ENCODE peak calls at places on chromosome 19, in five cellular contexts. P is breast epithelium, N is prostate gland, Q is Panc1, D is stomach. X is an unnamed sample.

GRCh38 chr19:12825259-12826131 is 8.9 kb downstream of the RTBDN start:
- DNase-seq in P (no peak), D (peak; percentile 30), N (no peak), Q (no peak), X (peak; percentile 96)

GRCh38 chr19:13181747-13182388 is 31.7 kb downstream of the IER2 start:
- DNase-seq in D (peak; percentile 76), N (peak; percentile 78), P (peak; percentile 67), Q (no peak), X (no peak)

GRCh38 chr19:47512183-47512947 is 2.5 kb downstream of the NAPA start:
- DNase-seq in D (peak; percentile 83), Q (no peak), N (peak; percentile 85), P (no peak), X (no peak)

GRCh38 chr19:46818812-46819211 is 30.4 kb upstream of the SLC1A5 start:
- DNase-seq in D (no peak), Q (no peak), P (no peak), N (no peak), X (peak; percentile 69)

GRCh38 chr19:39725995-39726394 is 11.8 kb downstream of the CLC start:
- DNase-seq in Q (no peak), P (no peak), D (no peak), N (no peak), X (no peak)

GRCh38 chr19:28424041-28424440 is 788.9 kb downstream of the UQCRFS1 start:
- DNase-seq in N (no peak), P (no peak), Q (no peak), D (no peak), X (peak; percentile 95)

GRCh38 chr19:1619703-1620102 is 14.4 kb upstream of the UQCR11 start:
- DNase-seq in Q (no peak), N (no peak), P (no peak), D (no peak), X (no peak)

GRCh38 chr19:2774953-2775555 is 8.0 kb downstream of the SGTA start:
- DNase-seq in Q (no peak), N (no peak), D (no peak), P (no peak), X (no peak)

GRCh38 chr19:32824906-32825608 is 44.5 kb downstream of the SLC7A9 start:
- DNase-seq in P (no peak), D (no peak), N (no peak), Q (no peak), X (no peak)

GRCh38 chr19:575527-576506 is 3.4 kb downstream of the BSG start:
- DNase-seq in N (no peak), D (peak; percentile 81), Q (no peak), P (no peak), X (peak; percentile 18)

GRCh38 chr19:15452111-15453047 is 2.6 kb upstream of the WIZ start:
- DNase-seq in Q (no peak), P (peak; percentile 90), N (peak; percentile 59), D (peak; percentile 91), X (peak; percentile 99)

GRCh38 chr19:41734585-41734984 is 20.7 kb upstream of the CEACAM6 start:
- DNase-seq in P (no peak), D (peak; percentile 68), Q (no peak), N (no peak), X (no peak)

GRCh38 chr19:2986951-2987491 is 9.7 kb downstream of the TLE6 start:
- DNase-seq in D (no peak), Q (no peak), N (no peak), P (no peak), X (peak; percentile 83)

GRCh38 chr19:40567040-40567749 is 9.5 kb upstream of the SHKBP1 start:
- DNase-seq in Q (no peak), P (no peak), N (no peak), D (no peak), X (peak; percentile 55)

GRCh38 chr19:45125975-45126493 is 33.1 kb downstream of the PPP1R37 start:
- DNase-seq in D (peak; percentile 87), N (peak; percentile 60), P (peak; percentile 86), Q (peak; percentile 22), X (peak; percentile 94)

GRCh38 chr19:17692566-17692965 is 4.4 kb upstream of the UNC13A start:
- DNase-seq in D (no peak), P (no peak), N (no peak), Q (no peak), X (no peak)

GRCh38 chr19:35992902-35993765 is 1.9 kb upstream of the SDHAF1 start:
- DNase-seq in D (no peak), Q (no peak), P (no peak), N (no peak), X (no peak)

GRCh38 chr19:2324220-2324948 is 4.0 kb downstream of the LSM7 start:
- DNase-seq in D (no peak), P (no peak), N (no peak), Q (no peak), X (no peak)

GRCh38 chr19:47232422-47233211 is 1.6 kb upstream of the BBC3 start:
- DNase-seq in P (no peak), N (peak; percentile 65), Q (no peak), D (no peak), X (no peak)

GRCh38 chr19:3520166-3521103 is 14.3 kb downstream of the FZR1 start:
- DNase-seq in P (peak; percentile 76), D (no peak), N (peak; percentile 81), Q (no peak), X (peak; percentile 62)

GRCh38 chr19:42295831-42296525 is 6.0 kb upstream of the PRR19 start:
- DNase-seq in D (peak; percentile 87), Q (no peak), P (peak; percentile 87), N (peak; percentile 80), X (peak; percentile 91)

GRCh38 chr19:2722541-2723344 is 1.6 kb upstream of the DIRAS1 start:
- DNase-seq in Q (no peak), N (no peak), P (peak; percentile 66), D (peak; percentile 78), X (peak; percentile 29)

GRCh38 chr19:45499196-45500180 is 1.2 kb downstream of the PPM1N start:
- DNase-seq in D (no peak), Q (no peak), N (no peak), P (no peak), X (peak; percentile 100)

GRCh38 chr19:1882089-1882785 is 3.1 kb downstream of the ABHD17A start:
- DNase-seq in N (no peak), D (no peak), P (no peak), Q (no peak), X (no peak)

GRCh38 chr19:44875666-44876418 is 15.2 kb upstream of the TOMM40 start:
- DNase-seq in N (no peak), P (no peak), D (no peak), Q (no peak), X (no peak)

DNA sequence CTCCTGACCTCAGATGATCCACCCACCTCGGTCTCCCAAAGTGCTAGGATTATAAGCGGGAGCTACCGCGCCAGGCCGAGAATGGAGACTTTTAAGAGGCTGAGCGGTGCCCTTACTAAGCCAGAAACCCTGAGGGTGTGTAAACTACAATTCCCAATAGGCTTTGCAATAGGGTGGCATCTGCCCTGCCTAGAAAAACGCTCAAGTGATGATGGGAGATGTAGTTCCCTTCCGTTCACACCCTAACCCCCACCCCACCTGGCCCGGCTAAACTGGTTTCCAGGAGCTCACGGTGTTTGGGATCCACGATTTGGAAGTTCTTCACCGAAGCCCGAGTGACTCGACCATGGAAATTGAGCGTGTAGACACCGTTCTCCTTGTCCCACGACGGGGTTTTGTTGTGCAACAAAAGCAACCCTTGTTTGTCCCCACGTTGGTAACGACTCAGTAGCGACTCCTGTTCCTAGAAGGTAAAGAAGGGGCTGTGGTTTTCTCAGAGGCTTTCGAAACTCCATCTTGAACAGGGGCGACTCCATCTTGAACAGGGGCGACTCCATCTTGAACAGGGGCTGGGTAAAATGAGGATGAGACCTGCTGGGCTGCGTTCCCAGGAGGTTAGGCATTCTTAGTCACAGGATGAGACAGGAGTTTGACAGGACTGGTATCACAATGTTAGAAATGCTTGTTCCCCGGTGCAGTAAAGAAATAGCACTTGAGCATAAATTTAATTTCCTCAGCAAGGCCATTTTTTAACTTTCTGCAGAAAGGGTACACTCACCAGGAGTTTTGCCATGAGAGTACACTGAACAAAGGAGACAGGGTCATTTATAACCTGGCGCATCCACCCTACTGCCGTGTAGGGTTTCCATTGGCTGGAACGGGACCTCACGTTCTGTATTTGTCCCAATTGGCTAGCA is 9.8 kb downstream of the PPP1R15A start:
- DNase-seq in D (no peak), N (no peak), P (no peak), Q (no peak), X (peak; percentile 90)
- H3K27ac ChIP-seq in D (no peak overlapping the region), N (no peak overlapping the region), P (no peak overlapping the region), Q (no peak overlapping the region), X (peak overlapping the region; percentile 17)

GRCh38 chr19:6672693-6673290 is 2.8 kb upstream of the TNFSF14 start:
- DNase-seq in P (no peak), D (no peak), N (no peak), Q (no peak), X (no peak)

GRCh38 chr19:6674868-6675305 is 4.9 kb upstream of the TNFSF14 start:
- DNase-seq in D (peak; percentile 59), Q (no peak), P (no peak), N (no peak), X (peak; percentile 88)

GRCh38 chr19:6668696-6669095 is 1.3 kb downstream of the TNFSF14 start:
- DNase-seq in Q (no peak), P (no peak), D (no peak), N (no peak), X (no peak)

GRCh38 chr19:6676288-6676687 is 6.3 kb upstream of the TNFSF14 start:
- DNase-seq in N (no peak), D (no peak), Q (no peak), P (no peak), X (no peak)

GRCh38 chr19:6671960-6672359 is 2.0 kb upstream of the TNFSF14 start:
- DNase-seq in Q (no peak), N (no peak), P (no peak), D (no peak), X (no peak)
- TF ChIP-seq POLR2AphosphoS5 in Q (no peak), N (no peak), P (no peak), D (no peak), X (no peak)

GRCh38 chr19:43634877-43635560 is 4.6 kb downstream of the CADM4 start:
- DNase-seq in P (no peak), N (no peak), D (no peak), Q (no peak), X (peak; percentile 77)

GRCh38 chr19:43638214-43638990 is 1.2 kb downstream of the CADM4 start:
- DNase-seq in N (no peak), D (no peak), Q (no peak), P (no peak), X (no peak)

GRCh38 chr19:43634516-43634876 is 5.2 kb downstream of the CADM4 start:
- DNase-seq in N (no peak), Q (no peak), P (no peak), D (no peak), X (peak; percentile 83)

GRCh38 chr19:43634068-43634467 is 5.6 kb downstream of the CADM4 start:
- DNase-seq in Q (no peak), D (no peak), N (no peak), P (no peak), X (no peak)

DNA sequence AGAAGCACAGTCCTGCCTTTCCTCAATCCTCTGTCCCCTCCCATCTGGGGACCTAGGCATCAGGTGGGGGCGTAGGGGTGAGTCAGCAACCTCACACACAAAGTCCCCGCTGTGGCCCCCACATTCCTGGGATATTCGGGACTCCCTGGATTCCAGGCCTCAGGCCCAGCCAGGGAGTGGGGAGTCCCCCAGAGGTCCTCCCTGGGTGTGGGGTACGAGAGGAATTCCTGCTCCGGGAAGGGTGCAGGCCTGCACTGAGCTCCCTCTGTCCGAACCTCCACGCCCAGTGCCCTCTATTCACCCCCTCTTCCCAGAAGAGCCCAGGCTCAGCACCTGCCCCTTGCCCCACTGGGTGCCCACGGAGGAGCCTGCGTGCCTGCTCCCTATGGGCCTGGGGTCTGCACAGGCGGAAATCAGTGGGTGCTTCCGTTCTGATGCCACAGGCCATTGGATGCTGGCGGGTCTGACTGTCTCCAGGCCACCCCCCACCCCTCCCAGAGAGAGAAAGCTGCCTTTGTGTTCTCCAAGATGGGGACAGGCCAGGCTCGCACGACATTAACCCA is 3.4 kb downstream of the CADM4 start:
- DNase-seq in Q (no peak), D (no peak), N (no peak), P (no peak), X (peak; percentile 90)
- H3K27ac ChIP-seq in Q (no peak overlapping the region), D (no peak overlapping the region), N (no peak overlapping the region), P (peak overlapping the region; percentile 86), X (peak overlapping the region; percentile 45)

GRCh38 chr19:10593820-10594637 is 6.9 kb upstream of the AP1M2 start:
- DNase-seq in D (no peak), N (no peak), Q (no peak), P (no peak), X (no peak)
- TF ChIP-seq POLR2AphosphoS5 in D (no peak), N (no peak), Q (no peak), P (no peak), X (no peak)